ENCODE peak calls at places on chromosome 1, in nine cellular contexts. Y is MCF 10A, A is kidney, S is right lobe of liver, U is stomach, C is psoas muscle, O is body of pancreas, Q is HFFc6, F is tibial artery. H is an unnamed sample.

GRCh38 chr1:182206628-182207239 is 145.2 kb upstream of the ZNF648 start:
- DNase-seq in O (no peak), Y (no peak), U (peak), Q (no peak), F (peak), C (peak), S (no peak), A (peak), H (no peak)

GRCh38 chr1:23103001-23103879 is 65.4 kb downstream of the LUZP1 start:
- DNase-seq in Y (no peak), A (no peak), Q (no peak), S (no peak), C (no peak), F (no peak), U (no peak), O (no peak), H (no peak)

GRCh38 chr1:232704694-232705680 is 75.1 kb upstream of the SIPA1L2 start:
- DNase-seq in S (no peak), C (peak), F (peak), U (peak), O (peak), Q (peak), A (no peak), Y (peak), H (no peak)

GRCh38 chr1:160083968-160084770 is 2.8 kb downstream of the KCNJ9 start:
- DNase-seq in Y (no peak), C (peak), S (peak), O (peak), U (peak), A (peak), Q (no peak), F (no peak), H (peak)

GRCh38 chr1:245201201-245201600 is 46.4 kb downstream of the KIF26B start:
- DNase-seq in Q (no peak), F (no peak), O (no peak), S (no peak), Y (no peak), C (no peak), U (no peak), A (no peak), H (no peak)

GRCh38 chr1:91736999-91737615 is 148.8 kb downstream of the TGFBR3 start:
- DNase-seq in Y (peak), C (no peak), A (peak), O (no peak), U (no peak), F (no peak), Q (peak), S (no peak), H (no peak)

GRCh38 chr1:194322751-194323150 is 1136.3 kb upstream of the B3GALT2 start:
- DNase-seq in S (no peak), O (no peak), C (no peak), A (no peak), Q (no peak), F (no peak), U (no peak), Y (no peak), H (no peak)

GRCh38 chr1:53295295-53295694 is 32.6 kb downstream of the LRP8 start:
- DNase-seq in O (no peak), A (no peak), Y (no peak), C (no peak), F (peak), Q (no peak), S (no peak), U (no peak), H (no peak)

GRCh38 chr1:226677121-226678020 is 61.7 kb downstream of the ITPKB start:
- DNase-seq in U (peak), S (no peak), A (no peak), Y (peak), O (no peak), F (peak), C (peak), Q (peak), H (peak)

GRCh38 chr1:99003911-99004269 is 771 bp downstream of the PLPPR5 start:
- DNase-seq in A (peak), U (no peak), S (no peak), Y (no peak), Q (no peak), O (no peak), C (peak), F (no peak), H (no peak)

GRCh38 chr1:216904457-216904856 is 181.2 kb upstream of the ESRRG start:
- DNase-seq in Y (no peak), O (no peak), C (no peak), A (no peak), Q (no peak), U (no peak), F (no peak), S (no peak), H (no peak)

GRCh38 chr1:2504224-2504948 is 22.0 kb downstream of the PANK4 start:
- DNase-seq in A (no peak), F (no peak), U (no peak), Q (no peak), O (no peak), C (no peak), Y (no peak), S (no peak), H (no peak)

GRCh38 chr1:1024421-1025415 is 4.8 kb downstream of the AGRN start:
- DNase-seq in Q (no peak), U (peak), F (no peak), A (peak), C (no peak), S (no peak), O (peak), Y (peak), H (no peak)

GRCh38 chr1:21341022-21341421 is 50.8 kb upstream of the ECE1 start:
- DNase-seq in Q (no peak), S (no peak), A (no peak), F (no peak), C (no peak), Y (no peak), U (no peak), O (no peak), H (no peak)

GRCh38 chr1:161772397-161772796 is 6.3 kb downstream of the ATF6 start:
- DNase-seq in F (no peak), C (no peak), S (no peak), U (no peak), A (no peak), Q (no peak), Y (no peak), O (no peak), H (no peak)

GRCh38 chr1:175978476-175978875 is 228.6 kb downstream of the COP1 start:
- DNase-seq in S (no peak), O (no peak), Y (peak), C (no peak), Q (no peak), A (no peak), U (no peak), F (no peak), H (no peak)
- TF ChIP-seq CTCF in S (no peak), O (no peak), Y (no peak), C (no peak), Q (no peak), A (no peak), U (no peak), F (no peak), H (no peak)

GRCh38 chr1:214271174-214271858 is 9.6 kb upstream of the SMYD2 start:
- DNase-seq in S (no peak), C (no peak), A (no peak), F (no peak), Q (no peak), U (no peak), O (no peak), Y (no peak), H (no peak)
- TF ChIP-seq CTCF in S (no peak), C (no peak), A (no peak), F (no peak), Q (no peak), U (no peak), O (no peak), Y (no peak), H (peak)

GRCh38 chr1:41689139-41689538 is 204.7 kb upstream of the EDN2 start:
- DNase-seq in F (no peak), A (peak), Y (no peak), U (no peak), S (no peak), O (no peak), Q (no peak), C (no peak), H (no peak)
- TF ChIP-seq CTCF in F (no peak), A (no peak), Y (no peak), U (no peak), S (no peak), O (no peak), Q (no peak), C (no peak), H (no peak)

DNA sequence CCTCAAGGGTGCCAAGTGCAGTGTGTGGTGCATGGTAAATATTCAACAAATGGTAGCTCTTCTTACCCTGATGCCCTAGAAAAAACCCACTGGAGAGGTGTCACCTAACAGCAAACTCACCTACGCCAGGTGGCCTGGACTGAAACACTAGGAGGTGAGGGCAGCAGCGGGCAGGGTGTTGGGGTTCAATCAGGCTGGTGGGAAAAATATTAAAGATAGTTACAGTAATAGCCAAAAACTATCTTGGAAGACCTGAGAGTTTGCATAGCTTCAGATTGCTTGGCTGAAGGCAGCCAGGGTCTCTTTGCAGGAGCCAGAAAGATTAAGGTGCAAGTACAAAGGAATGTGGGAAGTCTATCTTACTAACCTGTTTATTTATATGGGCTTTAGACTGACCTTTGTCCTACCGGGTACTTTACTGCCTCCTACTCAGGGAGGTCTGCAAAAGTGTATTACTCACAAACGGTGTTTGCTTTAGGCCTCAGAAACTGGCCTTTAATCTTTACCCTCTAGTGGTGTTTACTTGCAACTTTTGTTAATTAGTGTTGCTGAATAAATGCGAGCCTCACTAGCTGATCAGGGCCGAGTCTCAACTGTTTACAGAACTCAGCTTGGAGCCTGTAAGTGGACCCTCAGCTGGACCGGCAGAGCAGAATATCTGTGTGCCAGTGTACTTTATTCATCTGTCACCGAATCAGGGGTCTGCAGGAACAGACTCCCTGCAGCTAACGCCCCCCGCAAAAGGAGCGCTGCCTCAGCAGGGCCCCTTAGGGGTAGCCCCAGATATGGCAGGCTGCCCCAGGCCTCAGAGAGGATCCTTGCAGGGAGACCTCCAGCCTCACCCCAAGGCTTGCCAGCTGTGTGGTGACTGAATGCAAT is 63.9 kb downstream of the SYF2 start:
- DNase-seq in F (no peak), C (no peak), Q (no peak), A (no peak), U (no peak), S (no peak), Y (no peak), O (no peak), H (no peak)
- TF ChIP-seq CTCF in F (no peak), C (no peak), Q (no peak), A (no peak), U (no peak), S (peak), Y (no peak), O (no peak), H (no peak)

DNA sequence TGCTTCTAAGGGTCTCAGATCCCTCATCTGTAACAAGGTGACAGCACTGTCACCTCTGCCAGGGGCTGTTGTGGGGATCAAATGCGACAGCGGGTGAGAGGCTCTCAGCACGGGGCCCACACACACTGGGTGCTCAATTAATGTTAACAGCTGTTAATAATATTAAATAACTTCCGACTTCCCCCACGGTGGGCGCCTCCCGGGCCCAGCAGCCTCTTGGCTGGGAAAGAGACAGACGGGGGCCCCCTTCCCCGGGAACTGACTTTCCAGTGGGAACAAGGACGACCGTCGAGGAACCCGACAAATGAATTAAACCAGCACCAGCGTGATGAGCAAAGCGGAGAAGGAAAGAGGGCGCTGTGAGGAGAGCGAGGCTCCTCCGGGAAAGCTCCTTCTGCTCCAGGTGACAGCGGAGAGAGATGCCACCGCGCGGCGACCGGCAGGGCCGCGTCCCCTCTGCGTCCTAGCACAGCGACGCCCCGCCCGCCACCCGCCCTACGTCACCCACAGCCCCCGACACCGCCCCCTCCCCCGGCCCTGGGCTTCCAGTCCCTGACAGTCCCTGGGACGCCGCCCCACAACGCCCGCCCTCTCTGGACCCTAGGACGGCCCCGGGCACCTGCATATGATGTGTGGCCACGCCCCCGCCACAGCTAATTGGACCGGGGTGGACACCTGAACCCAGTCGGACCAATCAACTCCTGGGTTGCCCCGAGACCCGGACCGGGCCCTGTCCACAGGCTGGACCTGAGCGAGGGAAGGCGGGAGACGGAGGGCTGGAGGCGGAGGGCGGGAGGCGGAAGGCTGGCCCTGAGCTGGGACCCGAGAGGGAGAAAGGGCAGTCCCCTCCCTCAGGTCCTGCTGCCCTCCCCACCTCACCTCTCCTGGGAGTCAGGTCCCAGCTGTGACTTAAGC is 38.2 kb downstream of the MATN1 start:
- DNase-seq in F (no peak), C (no peak), O (peak), A (peak), S (peak), Y (no peak), U (peak), Q (no peak), H (peak)
- TF ChIP-seq CTCF in F (no peak), C (no peak), O (peak), A (no peak), S (no peak), Y (no peak), U (no peak), Q (no peak), H (no peak)